ENCODE peak calls at places on chromosomes 4 and X, in eight cellular contexts. I is tibial artery; S is OCI-LY7; D is CD4-positive, CD25-positive, alpha-beta regulatory T cell; B is body of pancreas; W is mammary epithelial cell; O is lung; J is H1. M is an unnamed sample.

GRCh38 chr4:107900067-107900466 is 31.3 kb upstream of the CYP2U1 start:
- DNase-seq in I (no peak), S (no peak), D (no peak), B (no peak), W (no peak), O (no peak), J (no peak), M (no peak)

GRCh38 chr4:138239496-138239895 is 2.7 kb downstream of the SLC7A11 start:
- DNase-seq in I (no peak), S (no peak), D (no peak), B (no peak), W (no peak), O (no peak), J (no peak), M (no peak)

GRCh38 chr4:75122424-75123014 is 189.6 kb downstream of the PARM1 start:
- DNase-seq in I (no peak), S (no peak), D (no peak), B (no peak), W (no peak), O (no peak), J (no peak), M (no peak)

GRCh38 chr4:22672944-22673343 is 19.8 kb upstream of the GBA3 start:
- DNase-seq in I (no peak), S (no peak), D (no peak), B (no peak), W (no peak), O (no peak), J (no peak), M (no peak)

GRCh38 chrX:125404667-125405160 is 85.0 kb downstream of the TEX13C start:
- DNase-seq in I (no peak), S (no peak), D (no peak), B (no peak), W (no peak), O (no peak), J (no peak), M (no peak)

GRCh38 chr4:153585021-153585420 is 99.1 kb upstream of the TLR2 start:
- DNase-seq in I (no peak), S (no peak), D (no peak), B (no peak), W (no peak), O (no peak), J (no peak), M (no peak)

GRCh38 chr4:163165217-163166017 is 1.3 kb downstream of the NAF1 start:
- DNase-seq in I (no peak), S (peak; percentile 8), D (peak; percentile 26), B (no peak), W (peak; percentile 27), O (no peak), J (no peak), M (no peak)

GRCh38 chrX:8820910-8821527 is 19.8 kb upstream of the FAM9A start:
- DNase-seq in I (no peak), S (no peak), D (no peak), B (no peak), W (no peak), O (no peak), J (peak; percentile 23), M (no peak)

GRCh38 chr4:93960450-93960849 is 131.9 kb downstream of the ATOH1 start:
- DNase-seq in I (no peak), S (no peak), D (no peak), B (no peak), W (no peak), O (no peak), J (peak; percentile 1), M (no peak)

GRCh38 chrX:12080265-12080664 is 58.0 kb upstream of the FRMPD4 start:
- DNase-seq in I (no peak), S (peak; percentile 9), D (peak; percentile 6), B (no peak), W (peak; percentile 46), O (no peak), J (no peak), M (no peak)

GRCh38 chr4:23333946-23334878 is 555.6 kb downstream of the PPARGC1A start:
- DNase-seq in I (no peak), S (peak; percentile 90), D (peak; percentile 86), B (no peak), W (peak; percentile 75), O (peak; percentile 59), J (no peak), M (peak; percentile 13)

GRCh38 chr4:87060957-87061356 is 126.1 kb downstream of the AFF1 start:
- DNase-seq in I (no peak), S (no peak), D (peak; percentile 34), B (no peak), W (peak; percentile 93), O (no peak), J (no peak), M (no peak)

GRCh38 chr4:180617203-180617602 is 1626.0 kb upstream of the TENM3 start:
- DNase-seq in I (no peak), S (no peak), D (no peak), B (no peak), W (peak; percentile 2), O (no peak), J (no peak), M (no peak)

GRCh38 chr4:151955721-151956340 is 195.0 kb upstream of the GATB start:
- DNase-seq in I (no peak), S (no peak), D (no peak), B (no peak), W (peak; percentile 23), O (no peak), J (no peak), M (no peak)

GRCh38 chr4:122700178-122700725 is 32.3 kb upstream of the BBS12 start:
- DNase-seq in I (no peak), S (no peak), D (no peak), B (peak; percentile 67), W (peak; percentile 92), O (no peak), J (no peak), M (peak; percentile 72)

GRCh38 chr4:100100985-100101384 is 89.3 kb downstream of the DDIT4L start:
- DNase-seq in I (no peak), S (no peak), D (no peak), B (no peak), W (no peak), O (no peak), J (no peak), M (no peak)

GRCh38 chr4:25786497-25787065 is 76.2 kb downstream of the SEL1L3 start:
- DNase-seq in I (no peak), S (no peak), D (no peak), B (no peak), W (no peak), O (no peak), J (no peak), M (no peak)

GRCh38 chr4:103754844-103755243 is 35.1 kb upstream of the TACR3 start:
- DNase-seq in I (no peak), S (no peak), D (no peak), B (peak; percentile 68), W (peak; percentile 64), O (no peak), J (no peak), M (no peak)

GRCh38 chr4:103158760-103159159 is 39.4 kb downstream of the CENPE start:
- DNase-seq in I (no peak), S (no peak), D (peak; percentile 7), B (no peak), W (no peak), O (no peak), J (no peak), M (no peak)

GRCh38 chrX:69503228-69503834 is 795 bp upstream of the NALF2 start:
- DNase-seq in I (no peak), S (peak; percentile 75), D (peak; percentile 3), B (peak; percentile 55), W (no peak), O (no peak), J (no peak), M (peak; percentile 74)

GRCh38 chr4:168220893-168221292 is 97.7 kb downstream of the DDX60 start:
- DNase-seq in I (no peak), S (no peak), D (no peak), B (no peak), W (no peak), O (no peak), J (no peak), M (no peak)

GRCh38 chr4:166972071-166972470 is 262.2 kb downstream of the SPOCK3 start:
- DNase-seq in I (no peak), S (no peak), D (no peak), B (no peak), W (peak; percentile 70), O (no peak), J (no peak), M (no peak)
- H3K27ac ChIP-seq in I (no peak overlapping the region), S (no peak overlapping the region), D (no peak overlapping the region), B (no peak overlapping the region), W (no peak overlapping the region), O (no peak overlapping the region), J (no peak overlapping the region), M (no peak overlapping the region)

DNA sequence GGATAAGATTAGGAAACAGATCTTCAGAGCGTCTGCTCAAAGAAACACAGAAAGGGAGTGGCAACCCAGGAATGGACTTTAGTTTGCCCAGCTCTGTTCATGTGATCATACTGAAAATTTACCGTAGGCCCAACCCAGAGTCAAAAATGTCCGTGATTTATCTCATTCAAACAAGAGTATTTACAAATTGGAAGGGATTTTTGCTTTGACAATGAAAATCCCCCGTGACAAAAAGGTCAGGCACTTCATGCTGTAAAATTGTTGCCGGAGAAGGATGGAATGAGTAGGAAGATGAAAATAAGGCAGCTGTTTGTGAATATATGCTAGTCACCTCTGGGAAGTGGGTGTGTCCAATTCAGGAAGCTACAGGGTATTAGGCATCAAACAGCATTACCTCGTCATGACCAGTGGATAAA is 1.2 kb downstream of the SULT1B1 start:
- DNase-seq in I (no peak), S (no peak), D (peak; percentile 14), B (no peak), W (no peak), O (no peak), J (no peak), M (no peak)
- H3K4me3 ChIP-seq in I (no peak overlapping the region), S (no peak overlapping the region), D (peak overlapping the region; percentile 67), B (no peak overlapping the region), W (no peak overlapping the region), O (no peak overlapping the region), J (no peak overlapping the region), M (no peak overlapping the region)

DNA sequence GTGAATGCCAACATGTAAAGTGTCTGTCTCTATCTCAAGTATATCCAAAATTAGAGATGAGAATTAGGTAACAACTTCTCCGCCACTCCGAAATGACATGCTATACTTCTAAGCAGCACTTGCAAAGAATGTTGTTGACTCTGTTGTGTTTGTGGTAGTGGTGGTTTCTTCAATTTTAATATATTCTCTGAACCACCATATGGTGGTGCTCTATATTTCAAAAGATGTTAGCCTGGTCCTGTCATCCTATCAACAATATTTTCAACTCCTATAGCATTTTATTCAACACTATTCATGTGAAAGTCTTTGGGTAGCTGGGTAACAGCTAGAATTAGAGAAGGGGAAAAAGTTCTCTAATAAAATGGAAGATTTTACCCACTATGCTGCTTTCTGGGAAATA is 1622.8 kb upstream of the IGFBP7 start:
- DNase-seq in I (no peak), S (no peak), D (no peak), B (no peak), W (no peak), O (no peak), J (no peak), M (no peak)
- H3K27ac ChIP-seq in I (no peak overlapping the region), S (no peak overlapping the region), D (no peak overlapping the region), B (no peak overlapping the region), W (no peak overlapping the region), O (no peak overlapping the region), J (no peak overlapping the region), M (no peak overlapping the region)

GRCh38 chr4:47032405-47033106 is 1.2 kb downstream of the GABRB1 start:
- DNase-seq in I (peak; percentile 74), S (no peak), D (peak; percentile 55), B (peak; percentile 58), W (peak; percentile 14), O (peak; percentile 38), J (peak; percentile 59), M (peak; percentile 13)

GRCh38 chr4:47031011-47031678 is at the start of gene GABRB1:
- DNase-seq in I (peak; percentile 66), S (no peak), D (no peak), B (peak; percentile 80), W (peak; percentile 31), O (peak; percentile 45), J (peak; percentile 23), M (peak; percentile 29)

GRCh38 chr4:47031713-47032404 is 492 bp downstream of the GABRB1 start:
- DNase-seq in I (no peak), S (no peak), D (peak; percentile 19), B (peak; percentile 13), W (peak; percentile 1), O (no peak), J (no peak), M (no peak)
- H3K4me3 ChIP-seq in I (peak overlapping the region; percentile 51), S (no peak overlapping the region), D (peak overlapping the region; percentile 70), B (peak overlapping the region; percentile 42), W (peak overlapping the region; percentile 52), O (no peak overlapping the region), J (peak overlapping the region; percentile 75), M (no peak overlapping the region)

M was measured in adrenal gland.